ENCODE peak calls at places on chromosomes 16 and 17, in six cellular contexts. V is stimulated activated CD8-positive, alpha-beta memory T cell treated with anti-CD3 and anti-CD28 coated beads, Interleukin-4, amount 100 ng/mL, for 24 hours; P is HEK293T; Y is prostate gland; T is globus pallidus; N is immature natural killer cell. K is an unnamed sample.

GRCh38 chr16:8848939-8849391 is 19.8 kb downstream of the CARHSP1 start:
- DNase-seq in V (no peak), P (no peak), Y (no peak), T (no peak), N (no peak), K (no peak)

GRCh38 chr16:49382916-49383315 is 9.3 kb downstream of the C16orf78 start:
- DNase-seq in V (no peak), P (peak; percentile 30), Y (no peak), T (no peak), N (no peak), K (peak; percentile 14)

GRCh38 chr16:12798846-12799245 is 4.8 kb downstream of the CPPED1 start:
- DNase-seq in V (no peak), P (no peak), Y (no peak), T (no peak), N (no peak), K (no peak)

GRCh38 chr17:45334231-45334630 is 17.4 kb upstream of the MAP3K14 start:
- DNase-seq in V (no peak), P (no peak), Y (no peak), T (no peak), N (no peak), K (no peak)

GRCh38 chr16:57564571-57565270 is 22.3 kb downstream of the ADGRG5 start:
- DNase-seq in V (no peak), P (no peak), Y (no peak), T (no peak), N (no peak), K (no peak)

GRCh38 chr17:64202683-64203430 is 60.2 kb downstream of the TEX2 start:
- DNase-seq in V (no peak), P (no peak), Y (no peak), T (peak; percentile 93), N (no peak), K (no peak)

GRCh38 chr16:14339694-14340093 is 268.6 kb downstream of the MRTFB start:
- DNase-seq in V (no peak), P (no peak), Y (no peak), T (no peak), N (no peak), K (no peak)

GRCh38 chr17:27985306-27985705 is 57.2 kb upstream of the NLK start:
- DNase-seq in V (no peak), P (no peak), Y (no peak), T (no peak), N (no peak), K (no peak)

GRCh38 chr16:49021136-49021535 is 260.5 kb downstream of the CBLN1 start:
- DNase-seq in V (no peak), P (no peak), Y (no peak), T (no peak), N (no peak), K (no peak)

GRCh38 chr16:22787456-22788189 is 26.3 kb upstream of the HS3ST2 start:
- DNase-seq in V (no peak), P (no peak), Y (peak; percentile 29), T (no peak), N (no peak), K (no peak)

GRCh38 chr17:68518063-68518815 is 6.0 kb downstream of the PRKAR1A start:
- DNase-seq in V (no peak), P (no peak), Y (no peak), T (no peak), N (no peak), K (no peak)

GRCh38 chr17:55154101-55154500 is 110.7 kb upstream of the HLF start:
- DNase-seq in V (no peak), P (no peak), Y (no peak), T (no peak), N (no peak), K (no peak)

GRCh38 chr17:75468779-75469373 is 12.4 kb downstream of the TMEM94 start:
- DNase-seq in V (no peak), P (no peak), Y (no peak), T (no peak), N (no peak), K (no peak)